ENCODE peak calls at places on chromosome 12, in six cellular contexts. P is stimulated activated CD8-positive, alpha-beta memory T cell treated with anti-CD3 and anti-CD28 coated beads, Interleukin-12 subunit alpha, Interleukin-12 subunit beta, amount 100 ng/mL, for 4 hours; M is NCI-H1436; Y is T follicular helper cell; O is ascending aorta; T is activated gamma-delta T cell treated with Interleukin-2 at 50 U/mL for 16 hours. V is an unnamed sample.

GRCh38 chr12:118500302-118500701 is 123.9 kb downstream of the SUDS3 start:
- DNase-seq in T (no peak), P (no peak), Y (no peak), M (no peak), O (no peak), V (no peak)

GRCh38 chr12:64946132-64946829 is 121.8 kb downstream of the TBC1D30 start:
- DNase-seq in Y (no peak), M (no peak), P (no peak), O (no peak), T (no peak), V (no peak)

GRCh38 chr12:77724367-77724957 is 106.2 kb upstream of the NAV3 start:
- DNase-seq in P (no peak), Y (no peak), M (peak), T (no peak), O (no peak), V (no peak)

GRCh38 chr12:80472912-80473500 is 29.0 kb downstream of the PTPRQ start:
- DNase-seq in M (peak), T (no peak), P (no peak), O (no peak), Y (no peak), V (no peak)

GRCh38 chr12:47892819-47893218 is 12.0 kb downstream of the VDR start:
- DNase-seq in O (no peak), T (no peak), M (no peak), P (no peak), Y (no peak), V (no peak)

GRCh38 chr12:6538420-6539275 is 4.3 kb downstream of the GAPDH start:
- DNase-seq in P (no peak), M (no peak), Y (no peak), O (no peak), T (no peak), V (no peak)

GRCh38 chr12:120234643-120235368 is 30.7 kb downstream of the PXN start:
- DNase-seq in T (no peak), M (no peak), O (peak), Y (no peak), P (no peak), V (no peak)

GRCh38 chr12:51160814-51161459 is 12.0 kb downstream of the TFCP2 start:
- DNase-seq in Y (no peak), M (no peak), O (no peak), P (no peak), T (peak), V (no peak)

GRCh38 chr12:124774462-124775167 is 89.0 kb downstream of the SCARB1 start:
- DNase-seq in O (no peak), M (no peak), P (peak), Y (no peak), T (peak), V (no peak)

GRCh38 chr12:40382217-40382616 is 157.4 kb downstream of the LRRK2 start:
- DNase-seq in P (no peak), O (no peak), Y (no peak), M (no peak), T (no peak), V (no peak)

GRCh38 chr12:130639759-130640158 is 76.3 kb downstream of the RIMBP2 start:
- DNase-seq in P (no peak), M (no peak), T (no peak), Y (no peak), O (no peak), V (no peak)

GRCh38 chr12:30145351-30146017 is 361.7 kb upstream of the TMTC1 start:
- DNase-seq in T (no peak), O (no peak), M (no peak), Y (no peak), P (no peak), V (no peak)

GRCh38 chr12:96882862-96883261 is 24.2 kb upstream of the NEDD1 start:
- DNase-seq in O (no peak), P (no peak), T (no peak), M (no peak), Y (no peak), V (no peak)

GRCh38 chr12:124385219-124385969 is 90.5 kb downstream of the RFLNA start:
- DNase-seq in O (no peak), M (no peak), Y (no peak), T (no peak), P (no peak), V (no peak)

GRCh38 chr12:104844123-104844522 is 114.0 kb downstream of the SLC41A2 start:
- DNase-seq in M (no peak), O (no peak), P (no peak), T (no peak), Y (no peak), V (no peak)

GRCh38 chr12:98870521-98870920 is 225.4 kb downstream of the APAF1 start:
- DNase-seq in T (no peak), P (no peak), Y (no peak), M (peak), O (no peak), V (no peak)

GRCh38 chr12:65557425-65558167 is 266.7 kb upstream of the HMGA2 start:
- DNase-seq in T (no peak), O (no peak), M (no peak), Y (no peak), P (no peak), V (no peak)

GRCh38 chr12:68267892-68268396 is 14.5 kb upstream of the IL22 start:
- DNase-seq in Y (no peak), M (no peak), T (no peak), O (no peak), P (no peak), V (no peak)

GRCh38 chr12:39145175-39145999 is 240.0 kb upstream of the CPNE8 start:
- DNase-seq in O (no peak), M (no peak), Y (no peak), P (no peak), T (no peak), V (no peak)

GRCh38 chr12:68118096-68118755 is 41.3 kb downstream of the IFNG start:
- DNase-seq in O (no peak), P (no peak), Y (no peak), T (no peak), M (no peak), V (no peak)

GRCh38 chr12:100877776-100878175 is 83.2 kb downstream of the ANO4 start:
- DNase-seq in P (no peak), Y (no peak), M (no peak), T (no peak), O (no peak), V (no peak)

GRCh38 chr12:114783176-114783575 is 99.2 kb upstream of the TBX3 start:
- DNase-seq in O (no peak), Y (no peak), M (no peak), P (no peak), T (no peak), V (no peak)

GRCh38 chr12:33514893-33515292 is 75.3 kb upstream of the SYT10 start:
- DNase-seq in T (no peak), O (no peak), M (no peak), Y (no peak), P (no peak), V (no peak)

GRCh38 chr12:132312516-132312915 is 16.9 kb downstream of the GALNT9 start:
- DNase-seq in O (no peak), P (no peak), M (no peak), Y (no peak), T (no peak), V (no peak)

GRCh38 chr12:10331642-10332239 is 24.1 kb downstream of the KLRD1 start:
- DNase-seq in M (no peak), Y (no peak), O (no peak), P (no peak), T (no peak), V (no peak)

GRCh38 chr12:85089792-85090191 is 53.6 kb downstream of the LRRIQ1 start:
- DNase-seq in O (no peak), Y (no peak), M (no peak), P (no peak), T (no peak), V (no peak)

GRCh38 chr12:89578499-89578898 is 52.7 kb upstream of the POC1B start:
- DNase-seq in O (no peak), M (no peak), T (no peak), Y (no peak), P (no peak), V (no peak)

GRCh38 chr12:40141996-40142395 is 36.1 kb upstream of the SLC2A13 start:
- DNase-seq in T (no peak), O (no peak), M (no peak), Y (no peak), P (no peak), V (no peak)

GRCh38 chr12:57372233-57372632 is 58.6 kb downstream of the R3HDM2 start:
- DNase-seq in T (no peak), P (no peak), M (no peak), O (no peak), Y (no peak), V (no peak)

GRCh38 chr12:130254476-130255276 is 83.0 kb upstream of the PIWIL1 start:
- DNase-seq in M (no peak), T (no peak), Y (no peak), O (no peak), P (no peak), V (no peak)

GRCh38 chr12:83691730-83692129 is 1005.0 kb downstream of the TMTC2 start:
- DNase-seq in T (no peak), M (no peak), O (no peak), Y (no peak), P (no peak), V (no peak)